ENCODE peak calls at places on chromosomes 7 and 10, in eight cellular contexts. P, L, O, I, H, D, U and A are unnamed samples.

GRCh38 chr10:21452203-21452602 is 73.3 kb downstream of the SKIDA1 start:
- DNase-seq in P (no peak), I (no peak), L (no peak), O (no peak), D (no peak), U (no peak), H (no peak), A (no peak)

GRCh38 chr7:24619978-24620377 is 46.7 kb downstream of the PALS2 start:
- DNase-seq in H (no peak), I (no peak), L (no peak), D (no peak), O (no peak), U (peak), P (no peak), A (no peak)

GRCh38 chr7:132646064-132646463 is 69.8 kb upstream of the PLXNA4 start:
- DNase-seq in H (no peak), P (no peak), O (no peak), L (no peak), U (no peak), I (no peak), D (no peak), A (no peak)

GRCh38 chr7:30389793-30390192 is 88.8 kb downstream of the NOD1 start:
- DNase-seq in O (no peak), H (no peak), I (no peak), U (no peak), L (no peak), P (no peak), D (no peak), A (no peak)

GRCh38 chr7:17099083-17099973 is 199.1 kb upstream of the AHR start:
- DNase-seq in D (no peak), H (no peak), P (no peak), L (peak), U (no peak), I (no peak), O (no peak), A (no peak)

GRCh38 chr10:127694580-127695193 is 42.3 kb upstream of the FOXI2 start:
- DNase-seq in H (no peak), P (no peak), O (no peak), D (no peak), U (peak), I (no peak), L (peak), A (peak)

GRCh38 chr10:71603190-71603589 is 116.4 kb downstream of the C10orf105 start:
- DNase-seq in H (no peak), D (no peak), O (no peak), U (no peak), L (no peak), I (no peak), P (no peak), A (no peak)

GRCh38 chr7:41942468-41943097 is 239.7 kb upstream of the INHBA start:
- DNase-seq in O (peak), H (no peak), I (peak), P (peak), U (peak), L (no peak), D (no peak), A (no peak)

GRCh38 chr7:98878365-98879197 is at the start of gene TRRAP:
- DNase-seq in L (no peak), P (peak), H (peak), O (peak), D (peak), U (peak), I (no peak), A (peak)

GRCh38 chr7:98877146-98877545 is 1.2 kb upstream of the TRRAP start:
- DNase-seq in D (no peak), O (no peak), L (no peak), U (no peak), I (no peak), H (no peak), P (no peak), A (no peak)

GRCh38 chr7:98879989-98880337 is 1.6 kb downstream of the TRRAP start:
- DNase-seq in P (no peak), H (no peak), D (no peak), L (no peak), O (no peak), U (no peak), I (no peak), A (no peak)

GRCh38 chr7:98879198-98879988 is 1.1 kb downstream of the TRRAP start:
- DNase-seq in I (no peak), H (no peak), O (no peak), D (no peak), U (peak), P (no peak), L (peak), A (peak)

DNA sequence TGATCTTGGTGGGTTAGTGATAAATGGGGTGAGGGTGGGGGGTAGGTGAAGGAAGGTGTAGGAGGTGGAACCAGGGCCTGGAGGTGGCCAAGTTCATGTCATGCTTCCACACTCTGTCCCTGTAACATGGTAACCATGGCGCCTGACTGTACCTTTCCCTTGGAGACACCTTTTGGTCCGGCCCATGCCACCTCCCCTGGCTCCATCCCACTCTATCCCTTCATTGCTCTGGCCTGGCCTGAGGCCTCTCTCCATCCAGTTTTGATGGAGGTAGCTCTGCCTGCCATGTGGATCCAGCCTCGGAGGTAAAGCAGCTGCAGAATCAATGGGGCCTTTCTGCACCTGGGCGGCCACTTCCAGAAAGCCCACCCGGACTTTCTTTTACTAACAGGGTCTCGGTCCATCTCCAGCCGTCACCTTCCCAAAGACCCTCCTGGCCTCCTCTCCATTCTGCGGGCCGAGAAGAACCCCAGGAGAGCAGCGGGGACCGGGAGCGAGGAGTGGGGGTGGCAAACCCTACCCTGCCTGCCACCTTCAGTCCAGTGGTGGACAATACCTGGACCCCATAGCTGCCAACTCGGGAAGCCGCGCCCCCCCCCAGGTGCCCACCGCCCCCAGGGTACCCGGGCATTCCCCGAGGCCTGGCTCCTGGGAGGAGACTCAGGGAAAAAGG is 504 bp upstream of the TRRAP start:
- DNase-seq in O (no peak), D (no peak), L (no peak), I (no peak), P (no peak), U (no peak), H (no peak), A (no peak)
- TF ChIP-seq CTCF in O (no peak), D (no peak), L (no peak), I (no peak), P (no peak), U (no peak), H (no peak), A (no peak)

GRCh38 chr10:51397244-51397643 is 302.2 kb downstream of the CSTF2T start:
- DNase-seq in H (no peak), P (no peak), D (no peak), U (no peak), L (no peak), O (no peak), I (no peak), A (no peak)

GRCh38 chr10:51399840-51400239 is 299.6 kb downstream of the CSTF2T start:
- DNase-seq in P (no peak), D (no peak), L (no peak), I (no peak), O (no peak), U (no peak), H (no peak), A (no peak)

GRCh38 chr10:51400354-51401096 is 298.9 kb downstream of the CSTF2T start:
- DNase-seq in U (no peak), D (no peak), P (no peak), O (no peak), H (no peak), L (no peak), I (no peak), A (no peak)

GRCh38 chr10:51403522-51403921 is 295.9 kb downstream of the CSTF2T start:
- DNase-seq in D (no peak), O (no peak), L (no peak), H (no peak), I (no peak), U (no peak), P (no peak), A (no peak)

GRCh38 chr10:51397695-51398094 is 301.7 kb downstream of the CSTF2T start:
- DNase-seq in I (no peak), D (peak), U (no peak), P (no peak), O (peak), L (no peak), H (no peak), A (no peak)
- TF ChIP-seq CTCF in I (no peak), D (no peak), U (no peak), P (no peak), O (no peak), L (no peak), H (no peak), A (no peak)

GRCh38 chr7:138097064-138097741 is 20.9 kb downstream of the AKR1D1 start:
- DNase-seq in I (no peak), U (peak), O (no peak), D (no peak), H (no peak), L (peak), P (no peak), A (peak)
- TF ChIP-seq CTCF in I (peak), U (peak), O (no peak), D (peak), H (peak), L (peak), P (no peak), A (peak)

GRCh38 chr7:48139461-48139860 is 31.8 kb upstream of the ABCA13 start:
- DNase-seq in U (peak), D (no peak), H (no peak), I (no peak), P (no peak), L (peak), O (no peak), A (no peak)
- TF ChIP-seq CTCF in U (peak), D (peak), H (no peak), I (peak), P (no peak), L (no peak), O (no peak), A (no peak)